ENCODE peak calls at places on chromosomes 6 and 20, in four cellular contexts. H is iPS-NIHi11, X is AG10803, B is H4. W is an unnamed sample.

GRCh38 chr20:47878601-47879004 is 93.3 kb upstream of the SULF2 start:
- DNase-seq in X (no peak), B (no peak), H (no peak), W (no peak)

GRCh38 chr6:55388161-55388560 is 60.9 kb downstream of the GFRAL start:
- DNase-seq in B (no peak), H (no peak), X (no peak), W (no peak)

GRCh38 chr6:163929538-163929937 is 515.0 kb downstream of the QKI start:
- DNase-seq in X (no peak), B (no peak), H (no peak), W (no peak)

GRCh38 chr6:107491791-107492674 is 2.1 kb downstream of the SOBP start:
- DNase-seq in H (no peak), B (peak; percentile 39), X (peak; percentile 63), W (no peak)

GRCh38 chr20:1646975-1647431 is 10.6 kb downstream of the SIRPG start:
- DNase-seq in X (no peak), H (no peak), B (no peak), W (no peak)

GRCh38 chr20:38165089-38165965 is at the start of gene TGM2:
- DNase-seq in H (peak; percentile 87), X (peak; percentile 56), B (peak; percentile 59), W (peak; percentile 36)

GRCh38 chr6:19713411-19713810 is 123.8 kb upstream of the ID4 start:
- DNase-seq in B (no peak), H (no peak), X (no peak), W (no peak)

GRCh38 chr6:160347259-160348208 is 644 bp upstream of the SLC22A3 start:
- DNase-seq in H (peak; percentile 73), B (no peak), X (no peak), W (no peak)

GRCh38 chr20:4320284-4320683 is 304.9 kb upstream of the RNF24 start:
- DNase-seq in B (no peak), H (no peak), X (peak; percentile 49), W (no peak)

GRCh38 chr20:31861346-31862156 is 8.8 kb downstream of the DUSP15 start:
- DNase-seq in X (peak; percentile 36), H (peak; percentile 98), B (no peak), W (no peak)

GRCh38 chr6:28587746-28588075 is 62.0 kb downstream of the GPX5 start:
- DNase-seq in H (no peak), B (no peak), X (no peak), W (no peak)

GRCh38 chr20:38092260-38092857 is 58.8 kb downstream of the RPRD1B start:
- DNase-seq in X (no peak), H (no peak), B (no peak), W (no peak)

GRCh38 chr6:125781307-125781868 is 9.4 kb upstream of the NCOA7 start:
- DNase-seq in H (no peak), B (peak; percentile 5), X (peak; percentile 31), W (no peak)

GRCh38 chr20:34982270-34983088 is 26.8 kb downstream of the MYH7B start:
- DNase-seq in B (no peak), X (no peak), H (no peak), W (no peak)

GRCh38 chr6:25193147-25193864 is 85.9 kb upstream of the CARMIL1 start:
- DNase-seq in H (peak; percentile 35), X (peak; percentile 96), B (peak; percentile 79), W (peak; percentile 83)

GRCh38 chr6:166552600-166552999 is 33.9 kb downstream of the RAMACL start:
- DNase-seq in B (no peak), H (no peak), X (no peak), W (no peak)

GRCh38 chr6:160837146-160837545 is 135.1 kb downstream of the PLG start:
- DNase-seq in B (no peak), X (no peak), H (no peak), W (no peak)

GRCh38 chr6:146905313-146905712 is 298.9 kb upstream of the STXBP5 start:
- DNase-seq in X (peak; percentile 81), H (no peak), B (peak; percentile 64), W (peak; percentile 51)

GRCh38 chr6:43807228-43808061 is 37.4 kb downstream of the VEGFA start:
- DNase-seq in X (no peak), H (no peak), B (no peak), W (no peak)

GRCh38 chr6:158611600-158612041 is 32.9 kb downstream of the DYNLT1 start:
- DNase-seq in B (no peak), X (no peak), H (peak; percentile 75), W (no peak)

GRCh38 chr6:111950661-111951426 is 77.6 kb upstream of the FYN start:
- DNase-seq in H (no peak), B (no peak), X (peak; percentile 40), W (no peak)

GRCh38 chr6:108621117-108621516 is 60.4 kb downstream of the FOXO3 start:
- DNase-seq in B (peak; percentile 3), X (peak; percentile 75), H (no peak), W (peak; percentile 81)

GRCh38 chr20:41643504-41643938 is 25.3 kb upstream of the CHD6 start:
- DNase-seq in B (peak; percentile 94), X (peak; percentile 34), H (no peak), W (peak; percentile 76)

GRCh38 chr6:17057322-17057721 is 44.5 kb upstream of the STMND1 start:
- DNase-seq in X (peak; percentile 21), H (no peak), B (no peak), W (no peak)

GRCh38 chr6:140253096-140253495 is 878.6 kb upstream of the CITED2 start:
- DNase-seq in B (no peak), H (no peak), X (peak; percentile 57), W (no peak)

GRCh38 chr6:33954453-33954852 is 150.7 kb upstream of the MLN start:
- DNase-seq in H (no peak), X (no peak), B (no peak), W (no peak)

GRCh38 chr20:20457392-20458126 is 89.7 kb downstream of the INSM1 start:
- DNase-seq in X (no peak), H (no peak), B (no peak), W (no peak)

GRCh38 chr6:129583864-129584263 is 126.1 kb downstream of the ARHGAP18 start:
- DNase-seq in B (no peak), H (no peak), X (no peak), W (no peak)

GRCh38 chr20:59025086-59025485 is 5.9 kb downstream of the TUBB1 start:
- DNase-seq in X (no peak), H (no peak), B (no peak), W (no peak)

GRCh38 chr20:43681991-43682410 is 15.1 kb downstream of the MYBL2 start:
- DNase-seq in H (no peak), X (no peak), B (no peak), W (no peak)

GRCh38 chr20:24465730-24466129 is 3.7 kb upstream of the SYNDIG1 start:
- DNase-seq in B (peak; percentile 54), H (no peak), X (peak; percentile 78), W (no peak)

GRCh38 chr6:141598487-141598886 is 534.2 kb upstream of the GJE1 start:
- DNase-seq in B (no peak), X (peak; percentile 9), H (no peak), W (no peak)

GRCh38 chr6:15116889-15117288 is 129.0 kb upstream of the JARID2 start:
- DNase-seq in B (no peak), H (no peak), X (no peak), W (no peak)

GRCh38 chr6:49839957-49840356 is 26.4 kb downstream of the CRISP1 start:
- DNase-seq in H (no peak), X (no peak), B (no peak), W (no peak)

GRCh38 chr6:138588805-138589434 is 89.6 kb upstream of the NHSL1 start:
- DNase-seq in H (peak; percentile 80), X (peak; percentile 76), B (peak; percentile 45), W (no peak)